ENCODE peak calls at places on chromosome 12, in six cellular contexts. B is right atrium auricular region, N is IMR-90, H is activated B cell treated with CpG ODN at 0.5 μM for 24 hours, I is body of pancreas, F is right lobe of liver. J is an unnamed sample.

GRCh38 chr12:50765325-50765911 is 1.5 kb downstream of the ATF1 start:
- DNase-seq in B (no peak), I (peak; percentile 38), N (peak; percentile 56), F (peak; percentile 22), H (no peak), J (peak; percentile 27)

GRCh38 chr12:34607520-34608195 is 585.4 kb downstream of the ALG10 start:
- DNase-seq in N (no peak), F (peak; percentile 7), B (peak; percentile 54), I (no peak), H (peak; percentile 9), J (no peak)

GRCh38 chr12:81332054-81332453 is 254.2 kb downstream of the ACSS3 start:
- DNase-seq in I (no peak), H (no peak), N (no peak), B (no peak), F (no peak), J (no peak)

GRCh38 chr12:1907652-1908611 is 10.5 kb downstream of the CACNA2D4 start:
- DNase-seq in I (no peak), N (no peak), B (peak; percentile 49), F (no peak), H (no peak), J (peak; percentile 66)

GRCh38 chr12:4450551-4451112 is 5.0 kb upstream of the FGF6 start:
- DNase-seq in B (no peak), I (no peak), F (no peak), N (no peak), H (no peak), J (no peak)

GRCh38 chr12:33438890-33439586 is 581 bp downstream of the SYT10 start:
- DNase-seq in B (no peak), H (no peak), I (no peak), N (no peak), F (no peak), J (no peak)

GRCh38 chr12:48004039-48004940 is at the start of gene COL2A1:
- DNase-seq in B (no peak), I (no peak), F (peak; percentile 42), N (peak; percentile 12), H (no peak), J (peak; percentile 84)

GRCh38 chr12:125065021-125065752 is at the start of gene AACS:
- DNase-seq in I (peak; percentile 79), N (peak; percentile 64), H (peak; percentile 69), B (peak; percentile 69), F (peak; percentile 87), J (peak; percentile 82)

GRCh38 chr12:49580572-49581535 is 12.9 kb upstream of the MCRS1 start:
- DNase-seq in I (peak; percentile 78), N (peak; percentile 77), H (no peak), B (peak; percentile 75), F (peak; percentile 57), J (peak; percentile 81)

GRCh38 chr12:45216297-45216982 is 545 bp downstream of the ANO6 start:
- DNase-seq in F (peak; percentile 72), H (peak; percentile 55), B (peak; percentile 63), N (peak; percentile 49), I (peak; percentile 50), J (peak; percentile 74)

GRCh38 chr12:111761099-111761498 is 5.6 kb upstream of the ALDH2 start:
- DNase-seq in I (no peak), H (no peak), N (no peak), F (no peak), B (no peak), J (no peak)

GRCh38 chr12:64187370-64187769 is 34.7 kb downstream of the KICS2 start:
- DNase-seq in N (peak; percentile 74), H (no peak), B (no peak), F (no peak), I (no peak), J (no peak)

GRCh38 chr12:102548543-102548942 is 68.2 kb upstream of the IGF1 start:
- DNase-seq in F (peak; percentile 58), H (no peak), N (no peak), B (no peak), I (peak; percentile 22), J (no peak)

GRCh38 chr12:10739157-10740118 is 16.3 kb upstream of the YBX3 start:
- DNase-seq in F (no peak), I (no peak), B (no peak), N (no peak), H (no peak), J (no peak)

GRCh38 chr12:54017027-54017788 is 8.4 kb downstream of the HOXC8 start:
- DNase-seq in N (no peak), B (no peak), F (no peak), H (no peak), I (no peak), J (no peak)

GRCh38 chr12:92915365-92915764 is 13.7 kb downstream of the EEA1 start:
- DNase-seq in N (no peak), F (no peak), H (no peak), B (no peak), I (no peak), J (no peak)

GRCh38 chr12:90075685-90076084 is 367.0 kb upstream of the ATP2B1 start:
- DNase-seq in N (no peak), F (no peak), H (no peak), B (no peak), I (no peak), J (no peak)

GRCh38 chr12:20007331-20007730 is 361.0 kb upstream of the PDE3A start:
- DNase-seq in N (peak; percentile 21), B (no peak), H (no peak), F (no peak), I (no peak), J (no peak)

GRCh38 chr12:63668028-63668799 is at the start of gene DPY19L2:
- DNase-seq in N (peak; percentile 52), H (no peak), F (peak; percentile 36), I (peak; percentile 67), B (peak; percentile 63), J (peak; percentile 85)

GRCh38 chr12:10186299-10186698 is 7.5 kb downstream of the TMEM52B start:
- DNase-seq in F (peak; percentile 66), H (no peak), I (no peak), B (peak; percentile 66), N (no peak), J (no peak)

GRCh38 chr12:44616385-44616784 is 259.7 kb downstream of the NELL2 start:
- DNase-seq in I (no peak), N (peak; percentile 18), F (no peak), H (no peak), B (no peak), J (no peak)

GRCh38 chr12:44286336-44286735 is 450.5 kb downstream of the TMEM117 start:
- DNase-seq in B (no peak), H (no peak), F (no peak), N (peak; percentile 35), I (no peak), J (no peak)

GRCh38 chr12:98895086-98895651 is 250.1 kb downstream of the APAF1 start:
- DNase-seq in B (no peak), H (no peak), I (no peak), N (no peak), F (no peak), J (peak; percentile 72)
- TF ChIP-seq CTCF in B (no peak), H (no peak), I (no peak), N (no peak), F (no peak), J (no peak)

GRCh38 chr12:56836800-56837663 is 73.9 kb downstream of the HSD17B6 start:
- DNase-seq in H (no peak), F (no peak), B (no peak), N (peak; percentile 72), I (no peak), J (no peak)

GRCh38 chr12:56836317-56836716 is 73.2 kb downstream of the HSD17B6 start:
- DNase-seq in B (no peak), I (no peak), F (no peak), H (no peak), N (no peak), J (no peak)

GRCh38 chr12:56840922-56841321 is 77.8 kb downstream of the HSD17B6 start:
- DNase-seq in H (no peak), B (no peak), F (no peak), I (no peak), N (peak; percentile 18), J (no peak)

GRCh38 chr12:56838602-56839488 is 75.7 kb downstream of the HSD17B6 start:
- DNase-seq in B (no peak), N (no peak), H (no peak), I (no peak), F (peak; percentile 17), J (no peak)

GRCh38 chr12:56839489-56840442 is 76.6 kb downstream of the HSD17B6 start:
- DNase-seq in F (peak; percentile 54), H (no peak), N (peak; percentile 9), I (no peak), B (no peak), J (no peak)
- TF ChIP-seq CTCF in F (peak; percentile 61), H (no peak), N (peak; percentile 37), I (peak; percentile 26), B (peak; percentile 53), J (peak; percentile 68)

DNA sequence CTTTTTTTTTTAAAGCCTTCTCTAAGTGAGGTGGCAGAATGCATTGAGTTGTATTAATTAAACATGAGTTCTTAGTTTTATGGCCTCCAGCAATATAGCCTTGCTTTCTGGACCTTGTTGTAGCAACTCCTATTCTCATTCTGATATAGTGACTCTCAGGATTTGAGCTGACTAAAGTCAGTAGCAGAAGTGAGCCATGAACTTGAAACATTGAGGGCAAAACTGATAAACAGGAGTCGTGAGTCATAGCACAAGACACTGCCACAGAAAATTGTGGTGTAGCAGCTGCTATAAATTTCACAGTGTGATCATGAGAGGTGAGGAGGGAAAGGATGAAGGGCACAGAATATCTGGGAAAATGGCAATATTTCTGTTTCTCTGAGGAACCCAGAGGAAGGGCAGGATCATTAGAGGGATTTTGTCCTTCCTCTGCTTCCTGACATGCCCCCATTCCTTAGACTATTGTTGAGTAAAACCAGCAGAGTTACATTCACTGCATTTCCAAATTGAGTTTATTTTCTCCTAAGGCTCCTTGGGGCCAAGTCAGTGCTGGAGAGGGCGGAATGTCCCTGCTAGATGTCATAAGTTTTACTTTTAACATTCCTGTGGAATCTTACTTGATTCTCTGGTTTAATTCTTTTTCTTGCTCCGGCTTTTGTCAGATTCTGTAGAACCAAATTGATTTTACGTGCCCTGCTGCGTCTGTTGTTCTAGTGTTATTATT is 7.5 kb downstream of the KLRG1 start:
- DNase-seq in I (no peak), N (peak; percentile 49), H (no peak), F (no peak), B (no peak), J (no peak)
- TF ChIP-seq CTCF in I (no peak), N (no peak), H (no peak), F (no peak), B (no peak), J (no peak)

DNA sequence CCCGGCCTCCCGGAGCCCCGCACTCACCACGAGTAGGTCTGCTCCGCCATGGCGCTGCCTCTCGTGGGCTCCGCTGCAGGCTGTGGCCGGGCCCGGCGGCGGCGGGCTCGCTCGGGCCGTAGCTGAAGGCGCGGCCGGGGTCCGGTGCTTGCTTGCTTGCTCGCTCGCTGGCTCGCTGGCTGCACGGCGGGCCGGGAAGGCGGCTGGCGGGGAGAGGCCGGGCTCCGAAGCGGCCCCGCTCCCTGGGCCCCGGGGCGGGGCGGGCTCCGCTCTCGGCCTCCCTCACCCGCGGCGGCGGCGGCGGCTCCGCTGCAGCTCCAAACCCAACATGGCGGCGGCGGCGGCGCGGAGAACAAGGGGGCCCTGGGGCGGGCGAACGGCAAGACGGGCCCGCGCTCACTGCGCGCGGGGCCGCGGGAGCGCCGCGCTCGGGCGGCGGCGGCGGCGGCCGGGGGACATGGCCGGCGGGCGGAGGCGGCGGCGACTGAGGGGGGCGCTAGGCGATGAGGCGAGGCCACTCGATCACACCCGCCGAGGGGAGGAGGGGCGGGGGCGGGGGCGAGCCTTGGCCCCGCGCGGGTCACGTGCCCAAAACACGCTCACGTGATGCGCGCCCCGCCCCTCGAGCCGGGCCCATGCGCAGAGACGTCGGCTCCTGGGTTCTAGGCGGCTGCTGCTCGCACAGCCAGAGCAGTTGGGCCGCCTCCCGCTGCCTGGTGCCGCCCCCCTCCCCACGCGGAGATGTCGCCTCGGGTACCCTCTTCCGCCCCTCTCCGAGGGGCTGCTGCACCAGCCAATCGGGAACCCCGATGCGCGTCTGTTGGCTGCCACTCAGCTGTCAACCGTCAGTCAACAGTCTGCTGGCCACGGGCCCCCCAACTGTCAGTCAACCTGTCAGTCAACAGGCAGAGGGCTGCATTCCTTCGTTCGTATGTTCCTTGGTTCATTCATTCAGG is at the start of gene SPPL3:
- DNase-seq in I (peak; percentile 94), F (peak; percentile 94), H (peak; percentile 96), B (peak; percentile 87), N (peak; percentile 73), J (peak; percentile 96)
- TF ChIP-seq CTCF in I (no peak), F (no peak), H (no peak), B (peak; percentile 24), N (no peak), J (no peak)